ENCODE peak calls at places on chromosome 21, in eight cellular contexts. K is WTC11, M is kidney epithelial cell, F is EH, T is nephron progenitor cell, S is lower leg skin, Z is activated B cell treated with CpG ODN at 0.5 μM for 24 hours, P is putamen. N is an unnamed sample.

GRCh38 chr21:14453339-14453738 is 70.4 kb upstream of the HSPA13 start:
- DNase-seq in S (no peak), Z (no peak), F (no peak), T (no peak), P (no peak), K (no peak), M (no peak), N (peak)

GRCh38 chr21:36425286-36425685 is 40.1 kb downstream of the CHAF1B start:
- DNase-seq in S (no peak), M (no peak), P (no peak), Z (no peak), K (no peak), F (peak), T (no peak), N (no peak)

GRCh38 chr21:42939581-42940413 is 14.4 kb upstream of the ERVH48-1 start:
- DNase-seq in F (peak), P (peak), K (peak), Z (no peak), S (peak), T (no peak), M (peak), N (no peak)

GRCh38 chr21:22120616-22121266 is 1122.5 kb downstream of the NCAM2 start:
- DNase-seq in T (peak), P (no peak), K (peak), F (no peak), Z (no peak), S (no peak), M (no peak), N (no peak)

GRCh38 chr21:38831526-38832467 is 26.1 kb downstream of the ETS2 start:
- DNase-seq in K (no peak), F (peak), P (peak), Z (no peak), T (no peak), S (peak), M (peak), N (peak)

GRCh38 chr21:17783816-17784598 is 35.1 kb downstream of the C21orf91 start:
- DNase-seq in K (no peak), P (no peak), S (no peak), F (no peak), T (no peak), Z (no peak), M (no peak), N (no peak)

GRCh38 chr21:41755934-41756773 is 10.7 kb downstream of the RIPK4 start:
- DNase-seq in P (no peak), M (no peak), K (no peak), S (no peak), Z (no peak), T (no peak), F (no peak), N (no peak)

GRCh38 chr21:36155603-36156338 is 853 bp upstream of the DOP1B start:
- DNase-seq in P (no peak), T (no peak), Z (no peak), F (no peak), K (peak), S (no peak), M (no peak), N (no peak)

GRCh38 chr21:29289317-29289716 is 9.4 kb upstream of the BACH1 start:
- DNase-seq in Z (no peak), P (no peak), M (no peak), T (no peak), K (no peak), F (no peak), S (no peak), N (no peak)

GRCh38 chr21:36097427-36098230 is 27.8 kb downstream of the CBR1 start:
- DNase-seq in S (no peak), Z (no peak), P (no peak), T (no peak), K (no peak), M (peak), F (peak), N (no peak)

GRCh38 chr21:15437873-15438272 is 291.9 kb upstream of the USP25 start:
- DNase-seq in Z (no peak), K (no peak), T (no peak), P (no peak), F (no peak), M (peak), S (no peak), N (no peak)

GRCh38 chr21:45590726-45591618 is 48.7 kb upstream of the SLC19A1 start:
- DNase-seq in T (peak), K (peak), F (no peak), Z (peak), P (no peak), S (no peak), M (no peak), N (peak)

GRCh38 chr21:23471877-23472276 is 2135.4 kb downstream of the MRPL39 start:
- DNase-seq in P (no peak), S (no peak), M (no peak), K (no peak), T (no peak), F (no peak), Z (no peak), N (no peak)

GRCh38 chr21:17793271-17793670 is 25.9 kb downstream of the C21orf91 start:
- DNase-seq in M (no peak), P (no peak), F (no peak), S (no peak), K (no peak), T (no peak), Z (no peak), N (no peak)

GRCh38 chr21:45110873-45111624 is 36.7 kb downstream of the ADARB1 start:
- DNase-seq in T (no peak), P (peak), K (no peak), Z (no peak), F (no peak), M (no peak), S (no peak), N (no peak)

GRCh38 chr21:18265955-18266354 is 21.3 kb downstream of the CHODL start:
- DNase-seq in T (no peak), M (no peak), S (no peak), Z (no peak), K (no peak), P (no peak), F (no peak), N (no peak)

GRCh38 chr21:45306453-45306831 is 18.7 kb upstream of the POFUT2 start:
- DNase-seq in T (peak), P (no peak), K (peak), Z (no peak), S (no peak), F (no peak), M (no peak), N (no peak)

GRCh38 chr21:41801256-41801655 is 34.4 kb upstream of the RIPK4 start:
- DNase-seq in P (no peak), K (no peak), F (no peak), T (no peak), Z (no peak), S (no peak), M (no peak), N (no peak)

GRCh38 chr21:44765231-44766013 is 36.2 kb downstream of the UBE2G2 start:
- DNase-seq in K (no peak), M (no peak), P (no peak), F (peak), S (no peak), Z (no peak), T (no peak), N (peak)

GRCh38 chr21:34115160-34115559 is 41.8 kb downstream of the MRPS6 start:
- DNase-seq in S (no peak), K (no peak), F (no peak), P (no peak), Z (no peak), T (no peak), M (no peak), N (no peak)

GRCh38 chr21:44013380-44014088 is 1.4 kb downstream of the TRAPPC10 start:
- DNase-seq in T (no peak), S (no peak), P (no peak), M (no peak), F (no peak), Z (no peak), K (no peak), N (peak)

GRCh38 chr21:45695086-45695485 is 51.6 kb downstream of the PCBP3 start:
- DNase-seq in K (peak), F (no peak), S (no peak), M (no peak), Z (no peak), T (peak), P (no peak), N (peak)

GRCh38 chr21:36717901-36718465 is 19.1 kb downstream of the SIM2 start:
- DNase-seq in M (no peak), S (no peak), P (no peak), K (no peak), T (no peak), F (no peak), Z (no peak), N (no peak)

N was measured in stimulated activated naive CD8-positive, alpha-beta T cell treated with anti-CD3 and anti-CD28 coated beads, Interleukin-15, Interleukin-2, amounts not matched to agents 100 U/mL and 50 U/mL, for 24 hours.